ENCODE peak calls at places on chromosomes 13 and 19, in seven cellular contexts. N, P, M, C, K, I and Q are unnamed samples.

GRCh38 chr13:39913928-39914327 is 258.5 kb downstream of the COG6 start:
- DNase-seq in I (peak; percentile 87), C (peak; percentile 86), N (no peak), M (peak; percentile 86), K (no peak), P (no peak), Q (no peak)

GRCh38 chr19:48635263-48635965 is 1.8 kb downstream of the DBP start:
- DNase-seq in P (no peak), M (peak; percentile 52), I (no peak), K (no peak), N (no peak), C (no peak), Q (peak; percentile 88)

GRCh38 chr13:44125943-44126469 is 246.3 kb downstream of the LACC1 start:
- DNase-seq in C (peak; percentile 76), M (no peak), I (no peak), K (peak; percentile 59), P (peak; percentile 76), N (no peak), Q (no peak)

GRCh38 chr19:58558623-58559274 is 338 bp upstream of the UBE2M start:
- DNase-seq in M (peak; percentile 99), P (peak; percentile 97), N (peak; percentile 98), C (peak; percentile 98), I (peak; percentile 96), K (peak; percentile 98), Q (peak; percentile 99)

GRCh38 chr19:5681446-5682292 is 842 bp downstream of the HSD11B1L start:
- DNase-seq in K (no peak), C (no peak), N (no peak), I (no peak), M (no peak), P (no peak), Q (no peak)

GRCh38 chr19:5407356-5407755 is 47.9 kb upstream of the ZNRF4 start:
- DNase-seq in K (peak; percentile 32), I (peak; percentile 17), N (peak; percentile 74), M (peak; percentile 11), C (peak; percentile 47), P (no peak), Q (no peak)

GRCh38 chr13:36815069-36815468 is 4.0 kb upstream of the RFXAP start:
- DNase-seq in C (no peak), K (no peak), P (no peak), I (peak; percentile 7), N (peak; percentile 16), M (no peak), Q (no peak)

GRCh38 chr13:111415216-111415615 is 94.8 kb downstream of the TEX29 start:
- DNase-seq in C (no peak), I (no peak), P (no peak), N (no peak), M (no peak), K (no peak), Q (no peak)

GRCh38 chr13:107099661-107100060 is 531.7 kb upstream of the ARGLU1 start:
- DNase-seq in P (peak; percentile 49), N (no peak), M (no peak), C (peak; percentile 60), K (peak; percentile 41), I (peak; percentile 4), Q (no peak)

GRCh38 chr19:46426506-46427162 is 2.1 kb downstream of the PNMA8C start:
- DNase-seq in P (peak; percentile 61), K (peak; percentile 50), C (peak; percentile 78), N (no peak), M (peak; percentile 89), I (peak; percentile 56), Q (peak; percentile 85)

GRCh38 chr19:34236035-34236793 is 18.1 kb upstream of the GARRE1 start:
- DNase-seq in N (no peak), C (peak; percentile 30), I (no peak), P (peak; percentile 69), M (peak; percentile 61), K (no peak), Q (no peak)

GRCh38 chr13:29162638-29163037 is 342.5 kb downstream of the MTUS2 start:
- DNase-seq in I (no peak), K (peak; percentile 69), N (no peak), P (no peak), M (no peak), C (no peak), Q (no peak)

GRCh38 chr13:23578411-23579071 is 8.3 kb downstream of the TNFRSF19 start:
- DNase-seq in M (peak; percentile 79), P (peak; percentile 37), I (peak; percentile 55), C (peak; percentile 62), K (peak; percentile 63), N (no peak), Q (peak; percentile 81)

GRCh38 chr13:37486171-37486661 is 112.4 kb downstream of the POSTN start:
- DNase-seq in P (no peak), I (no peak), K (no peak), N (no peak), C (peak; percentile 17), M (peak; percentile 51), Q (no peak)

GRCh38 chr13:27858046-27858445 is 61.8 kb upstream of the PDX1 start:
- DNase-seq in P (no peak), M (no peak), N (no peak), C (no peak), K (no peak), I (no peak), Q (no peak)

GRCh38 chr13:112391747-112392146 is 15.6 kb downstream of the SPACA7 start:
- DNase-seq in P (no peak), K (no peak), N (no peak), I (no peak), M (no peak), C (no peak), Q (no peak)

GRCh38 chr19:16327131-16327450 is 2.5 kb downstream of the KLF2 start:
- DNase-seq in C (no peak), K (no peak), I (no peak), M (no peak), N (no peak), P (no peak), Q (no peak)

GRCh38 chr13:86585826-86586225 is 786.6 kb upstream of the SLITRK6 start:
- DNase-seq in P (peak; percentile 89), I (no peak), C (peak; percentile 87), M (peak; percentile 95), N (no peak), K (no peak), Q (no peak)

GRCh38 chr19:28213476-28214082 is 999.4 kb downstream of the UQCRFS1 start:
- DNase-seq in P (no peak), N (no peak), C (peak; percentile 42), I (no peak), M (no peak), K (no peak), Q (no peak)

GRCh38 chr19:23855676-23856075 is 59.0 kb upstream of the ZNF726 start:
- DNase-seq in M (no peak), K (no peak), N (no peak), P (no peak), I (no peak), C (no peak), Q (no peak)

DNA sequence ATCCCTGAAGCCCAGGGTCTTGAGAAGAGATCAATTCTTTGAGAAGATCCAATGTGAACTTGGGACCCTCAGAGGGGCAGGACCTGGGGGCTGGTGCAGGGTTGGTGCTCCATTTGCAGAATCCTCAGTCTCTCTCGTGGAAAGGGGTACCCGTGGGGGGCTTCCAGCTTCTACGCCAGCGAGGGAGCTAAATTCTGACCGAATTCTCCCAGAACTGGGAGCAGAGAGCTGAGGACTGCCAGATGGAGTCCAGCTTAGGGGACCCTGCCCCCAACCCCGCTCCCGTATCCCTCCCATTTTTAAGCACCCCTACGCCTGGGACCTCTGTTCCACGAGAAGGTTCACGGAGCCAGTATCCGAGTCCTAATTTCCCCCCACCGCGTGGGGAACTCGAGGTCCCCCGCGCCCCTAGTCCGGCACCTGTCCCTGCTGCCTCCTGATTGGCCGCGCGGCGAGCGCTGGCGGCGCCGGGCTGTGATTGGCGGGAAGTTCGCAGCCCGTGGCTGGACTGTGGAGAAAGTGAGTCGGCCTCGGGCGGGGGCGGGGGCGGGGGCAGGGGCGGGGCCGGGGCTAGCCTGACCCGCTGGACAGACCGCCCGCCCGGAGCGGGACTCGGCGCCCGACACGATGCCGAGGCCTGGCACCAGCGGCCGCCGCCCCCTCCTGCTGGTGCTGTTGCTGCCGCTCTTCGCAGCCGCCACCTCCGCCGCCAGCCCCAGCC is 4.4 kb upstream of the LTBP4 start:
- DNase-seq in P (no peak), I (no peak), C (peak; percentile 53), M (peak; percentile 62), K (peak; percentile 34), N (peak; percentile 67), Q (peak; percentile 74)
- TF ChIP-seq CTCF in P (no peak), I (no peak), C (no peak), M (no peak), K (no peak), N (no peak), Q (no peak)

DNA sequence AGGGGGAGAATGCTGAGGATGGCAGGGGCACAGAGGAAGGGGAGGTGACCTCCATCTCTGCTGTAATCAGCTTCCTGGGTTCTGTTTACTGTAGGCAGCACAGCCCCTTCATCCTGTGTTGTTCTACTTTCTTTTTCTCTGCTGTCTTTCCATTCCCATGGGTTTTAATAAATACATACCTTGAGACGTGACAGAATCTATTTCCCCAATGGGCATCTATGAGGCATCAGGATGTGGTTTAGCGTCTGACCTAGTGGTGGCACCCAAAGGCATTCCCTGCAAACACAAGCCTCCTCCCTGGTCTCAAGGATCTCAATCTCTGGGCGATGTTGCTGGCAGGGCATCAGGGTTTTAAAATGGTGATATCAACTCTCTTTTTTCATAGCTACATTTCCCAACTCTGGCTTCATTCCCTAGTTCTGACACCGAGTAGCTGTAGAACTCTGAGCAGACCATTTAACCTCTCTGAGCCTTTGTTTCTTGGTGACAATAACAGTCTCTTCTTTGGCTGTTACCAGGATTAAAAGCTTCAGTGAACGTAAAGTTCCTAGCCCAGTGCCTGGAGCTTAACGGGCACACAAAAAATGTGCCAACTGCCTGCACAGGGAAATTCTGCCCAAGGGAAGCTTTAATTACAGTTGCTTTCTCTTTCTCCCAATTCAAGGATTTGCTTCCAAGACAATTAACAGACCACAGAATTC is 60.9 kb downstream of the ALOX5AP start:
- DNase-seq in I (peak; percentile 82), K (peak; percentile 71), C (peak; percentile 69), N (no peak), M (peak; percentile 63), P (no peak), Q (no peak)
- TF ChIP-seq CTCF in I (peak; percentile 26), K (peak; percentile 32), C (no peak), N (no peak), M (no peak), P (no peak), Q (no peak)

GRCh38 chr19:13883665-13884064 is 6.7 kb downstream of the NANOS3 start:
- DNase-seq in N (no peak), P (no peak), M (no peak), K (no peak), I (no peak), C (no peak), Q (no peak)
- TF ChIP-seq CTCF in N (peak; percentile 7), P (peak; percentile 37), M (peak; percentile 20), K (peak; percentile 62), I (peak; percentile 30), C (peak; percentile 31), Q (no peak)

GRCh38 chr19:49803529-49803856 is 9.6 kb downstream of the FUZ start:
- DNase-seq in M (no peak), N (no peak), I (no peak), K (no peak), P (no peak), C (no peak), Q (no peak)
- TF ChIP-seq CTCF in M (no peak), N (no peak), I (no peak), K (no peak), P (no peak), C (no peak), Q (no peak)